ENCODE peak calls at places on chromosome 18, in five cellular contexts. S, V, O, P and U are unnamed samples.

GRCh38 chr18:354003-354402 is 86.2 kb upstream of the THOC1 start:
- DNase-seq in V (no peak), S (no peak), P (no peak), O (no peak), U (no peak)

GRCh38 chr18:2036136-2036535 is 535.2 kb downstream of the METTL4 start:
- DNase-seq in P (no peak), S (no peak), V (peak; percentile 24), O (no peak), U (no peak)

GRCh38 chr18:26956894-26957293 is 91.4 kb upstream of the AQP4 start:
- DNase-seq in V (no peak), P (no peak), O (no peak), S (no peak), U (no peak)

GRCh38 chr18:63736856-63737255 is 34.1 kb downstream of the SERPINB11 start:
- DNase-seq in P (no peak), S (no peak), O (no peak), V (no peak), U (no peak)

GRCh38 chr18:38909972-38910371 is 1344.4 kb upstream of the CELF4 start:
- DNase-seq in S (no peak), O (peak; percentile 9), V (no peak), P (no peak), U (no peak)

GRCh38 chr18:48455555-48456478 is 46.6 kb upstream of the ZBTB7C start:
- DNase-seq in O (peak; percentile 87), P (no peak), V (peak; percentile 38), S (peak; percentile 25), U (peak; percentile 93)

GRCh38 chr18:36461551-36461987 is 164.1 kb downstream of the FHOD3 start:
- DNase-seq in O (no peak), V (no peak), P (no peak), S (no peak), U (no peak)

GRCh38 chr18:33594799-33595198 is 16.8 kb downstream of the ASXL3 start:
- DNase-seq in S (no peak), V (no peak), O (peak; percentile 63), P (no peak), U (no peak)

GRCh38 chr18:46466236-46467160 is 190.5 kb downstream of the LOXHD1 start:
- DNase-seq in S (no peak), O (no peak), V (no peak), P (no peak), U (no peak)

GRCh38 chr18:60099709-60100108 is 199.9 kb downstream of the PMAIP1 start:
- DNase-seq in O (no peak), P (no peak), V (no peak), S (no peak), U (no peak)

GRCh38 chr18:13378150-13378549 is 159.6 kb downstream of the LDLRAD4 start:
- DNase-seq in P (no peak), S (no peak), O (no peak), V (no peak), U (peak; percentile 8)

GRCh38 chr18:40096675-40097074 is 1858.4 kb upstream of the PIK3C3 start:
- DNase-seq in P (no peak), V (no peak), O (peak; percentile 18), S (no peak), U (no peak)

GRCh38 chr18:44803019-44803650 is 122.4 kb downstream of the SETBP1 start:
- DNase-seq in S (no peak), P (no peak), O (peak; percentile 93), V (no peak), U (peak; percentile 95)

GRCh38 chr18:56575819-56576663 is 62.4 kb downstream of the TXNL1 start:
- DNase-seq in V (peak; percentile 53), S (no peak), O (peak; percentile 77), P (no peak), U (peak; percentile 78)

GRCh38 chr18:941331-941730 is 36.7 kb downstream of the ADCYAP1 start:
- DNase-seq in S (no peak), P (no peak), O (no peak), V (no peak), U (no peak)

GRCh38 chr18:29157057-29157780 is 980.3 kb upstream of the CDH2 start:
- DNase-seq in V (no peak), S (no peak), P (no peak), O (no peak), U (no peak)

GRCh38 chr18:79916546-79917350 is 34.7 kb downstream of the SLC66A2 start:
- DNase-seq in S (no peak), V (no peak), O (no peak), P (no peak), U (no peak)

GRCh38 chr18:6161549-6161948 is 253.2 kb downstream of the L3MBTL4 start:
- DNase-seq in S (no peak), P (no peak), V (no peak), O (no peak), U (no peak)